ENCODE peak calls at places on chromosomes 5 and 9, in four cellular contexts. F is ovary, Z is Panc1, P is Peyer's patch. C is an unnamed sample.

GRCh38 chr5:25181249-25181648 is 536.5 kb upstream of the CDH10 start:
- DNase-seq in P (no peak), F (no peak), Z (no peak), C (no peak)

GRCh38 chr5:32325067-32325466 is 12.3 kb upstream of the MTMR12 start:
- DNase-seq in F (no peak), P (no peak), Z (no peak), C (no peak)

GRCh38 chr9:18236336-18236735 is 237.6 kb upstream of the ADAMTSL1 start:
- DNase-seq in P (no peak), Z (no peak), F (no peak), C (no peak)

GRCh38 chr9:91935066-91935729 is 14.8 kb downstream of the ROR2 start:
- DNase-seq in F (no peak), Z (no peak), P (peak), C (no peak)

GRCh38 chr5:158430166-158430828 is 571.4 kb upstream of the CLINT1 start:
- DNase-seq in F (no peak), P (no peak), Z (no peak), C (no peak)

GRCh38 chr5:151077419-151077818 is 3.4 kb downstream of the TNIP1 start:
- DNase-seq in P (no peak), Z (no peak), F (no peak), C (no peak)

GRCh38 chr9:135919318-135919717 is 12.0 kb upstream of the CAMSAP1 start:
- DNase-seq in Z (no peak), P (no peak), F (no peak), C (no peak)

GRCh38 chr9:110103257-110103656 is 104.7 kb downstream of the C9orf152 start:
- DNase-seq in F (no peak), P (no peak), Z (no peak), C (no peak)

GRCh38 chr9:78462616-78463015 is 165.7 kb downstream of the PSAT1 start:
- DNase-seq in Z (no peak), F (no peak), P (no peak), C (no peak)

GRCh38 chr5:75049581-75050274 is 2.6 kb downstream of the GCNT4 start:
- DNase-seq in F (peak), P (peak), Z (peak), C (peak)

GRCh38 chr9:121826711-121827110 is 175.3 kb downstream of the DAB2IP start:
- DNase-seq in P (peak), F (no peak), Z (no peak), C (no peak)

GRCh38 chr9:113397077-113397696 is 3.9 kb downstream of the ALAD start:
- DNase-seq in Z (no peak), F (no peak), P (no peak), C (no peak)

GRCh38 chr9:90641090-90641489 is 1.5 kb downstream of the DIRAS2 start:
- DNase-seq in F (no peak), P (no peak), Z (no peak), C (no peak)

GRCh38 chr9:88653926-88654325 is 118.9 kb downstream of the NXNL2 start:
- DNase-seq in P (no peak), F (no peak), Z (no peak), C (no peak)

GRCh38 chr5:72108200-72109050 is 1.1 kb downstream of the MAP1B start:
- DNase-seq in F (peak), Z (no peak), P (peak), C (peak)

GRCh38 chr5:96657068-96657467 is 5.1 kb upstream of the CAST start:
- DNase-seq in F (no peak), Z (peak), P (peak), C (no peak)

GRCh38 chr9:27528886-27529315 is 713 bp downstream of the MOB3B start:
- DNase-seq in P (peak), Z (no peak), F (peak), C (peak)

GRCh38 chr9:99249619-99250018 is 27.5 kb downstream of the SEC61B start:
- DNase-seq in F (no peak), Z (no peak), P (no peak), C (no peak)

GRCh38 chr9:99253772-99254431 is 31.8 kb downstream of the SEC61B start:
- DNase-seq in P (peak), F (no peak), Z (no peak), C (no peak)

GRCh38 chr9:99255651-99256050 is 33.6 kb downstream of the SEC61B start:
- DNase-seq in P (no peak), F (no peak), Z (no peak), C (no peak)

GRCh38 chr9:99253134-99253533 is 31.1 kb downstream of the SEC61B start:
- DNase-seq in F (no peak), Z (no peak), P (no peak), C (no peak)

GRCh38 chr9:99251157-99251556 is 29.1 kb downstream of the SEC61B start:
- DNase-seq in Z (no peak), P (no peak), F (no peak), C (no peak)
- H3K4me3 ChIP-seq in Z (no peak), P (no peak), F (no peak), C (no peak)

GRCh38 chr5:146345240-146345577 is 6.6 kb downstream of the POU4F3 start:
- DNase-seq in Z (no peak), P (no peak), F (no peak), C (no peak)
- H3K4me3 ChIP-seq in Z (no peak), P (no peak), F (no peak), C (no peak)

GRCh38 chr5:139758510-139759036 is 37.0 kb upstream of the PSD2 start:
- DNase-seq in Z (no peak), F (no peak), P (no peak), C (no peak)

GRCh38 chr5:139752506-139753350 is 42.9 kb upstream of the PSD2 start:
- DNase-seq in F (no peak), Z (no peak), P (no peak), C (no peak)

GRCh38 chr5:139757727-139758509 is 37.7 kb upstream of the PSD2 start:
- DNase-seq in P (no peak), F (no peak), Z (no peak), C (no peak)

GRCh38 chr5:139759219-139759721 is 36.3 kb upstream of the PSD2 start:
- DNase-seq in P (no peak), F (no peak), Z (no peak), C (no peak)

DNA sequence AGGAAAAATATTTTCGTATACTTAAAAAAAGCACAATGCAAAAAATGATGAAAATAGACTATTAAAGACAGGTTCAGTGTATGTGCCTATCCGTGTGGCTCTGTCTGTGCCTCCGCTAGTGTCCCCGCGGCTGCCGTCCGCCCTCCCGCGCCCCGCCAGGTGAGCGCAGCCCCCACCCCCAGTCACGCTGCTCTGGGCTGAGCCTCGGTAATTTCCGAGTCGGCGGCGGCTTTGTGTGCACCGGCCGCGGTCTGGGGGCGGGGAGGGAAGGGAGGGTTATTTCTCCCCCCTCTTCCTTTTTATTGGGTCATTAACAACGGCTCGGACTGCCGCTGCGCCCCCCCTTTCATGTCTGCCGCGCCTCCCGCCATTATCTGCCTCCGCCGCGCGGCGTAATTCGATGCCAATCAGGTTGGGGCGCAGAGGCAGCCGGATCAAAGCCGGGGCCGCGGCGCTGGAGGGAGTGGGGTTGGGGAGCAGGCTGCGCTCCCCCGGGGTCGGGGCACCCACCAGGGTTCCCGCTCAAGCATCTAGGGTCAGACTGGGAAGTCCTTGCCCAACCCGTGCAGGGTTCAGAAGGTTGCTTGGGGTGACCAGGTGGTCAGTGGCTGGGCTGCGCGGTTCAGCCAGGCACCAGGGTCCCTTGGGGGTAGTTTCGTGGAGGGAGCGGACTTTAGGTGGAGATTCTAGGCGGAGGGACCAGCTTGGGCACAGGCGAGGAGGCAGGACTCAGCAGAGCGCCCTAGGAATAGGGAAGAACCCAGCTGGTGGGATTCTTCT is 39.5 kb upstream of the PSD2 start:
- DNase-seq in P (peak), Z (no peak), F (no peak), C (peak)
- H3K4me3 ChIP-seq in P (no peak), Z (peak), F (no peak), C (peak)

DNA sequence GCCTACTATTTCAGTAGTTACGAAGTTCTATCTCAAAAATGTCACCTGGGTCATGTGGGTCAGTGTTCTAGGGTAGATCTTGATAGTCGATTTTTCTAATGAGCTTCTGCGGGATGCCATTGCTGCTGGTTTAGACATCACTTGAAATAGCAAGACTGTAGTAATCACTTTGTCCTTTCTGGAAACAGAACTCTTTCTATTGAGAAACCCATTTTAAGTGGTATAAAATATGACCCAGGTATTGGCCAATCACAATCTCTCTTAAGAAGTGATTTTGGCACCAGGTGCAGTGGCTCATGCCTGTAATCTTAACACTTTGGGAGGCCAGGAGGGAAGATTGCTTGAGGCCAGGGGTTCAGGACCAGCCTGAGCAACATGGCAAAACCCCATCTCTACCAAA is 17.6 kb downstream of the ARRDC3 start:
- DNase-seq in F (no peak), P (no peak), Z (no peak), C (no peak)
- H3K4me3 ChIP-seq in F (no peak), P (no peak), Z (no peak), C (no peak)

GRCh38 chr9:95875305-95876137 is at the start of gene ERCC6L2:
- DNase-seq in P (peak), F (peak), Z (peak), C (peak)
- H3K4me3 ChIP-seq in P (no peak), F (no peak), Z (no peak), C (no peak)

DNA sequence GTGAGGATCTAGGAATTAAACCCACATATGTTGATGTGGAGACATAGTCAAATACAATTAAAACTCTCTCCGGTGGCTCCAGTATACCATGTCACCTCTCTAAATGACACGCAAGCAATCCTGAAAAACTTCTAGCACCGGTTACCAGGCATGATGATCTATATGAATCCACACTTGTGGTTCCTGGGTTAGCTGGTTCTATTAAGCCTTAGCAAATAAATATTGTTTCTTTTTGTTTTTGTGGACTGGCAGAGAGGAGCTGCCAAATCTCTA is 104.8 kb downstream of the SEC61B start:
- DNase-seq in F (no peak), P (no peak), Z (no peak), C (no peak)
- H3K4me3 ChIP-seq in F (no peak), P (no peak), Z (no peak), C (no peak)

GRCh38 chr5:147432323-147432722 is 77.5 kb downstream of the DPYSL3 start:
- DNase-seq in P (no peak), F (no peak), Z (no peak), C (no peak)

GRCh38 chr5:147437161-147437596 is 72.7 kb downstream of the DPYSL3 start:
- DNase-seq in F (no peak), Z (no peak), P (no peak), C (no peak)

GRCh38 chr5:147434049-147434448 is 75.8 kb downstream of the DPYSL3 start:
- DNase-seq in Z (no peak), P (no peak), F (no peak), C (no peak)

GRCh38 chr5:147439253-147439652 is 70.6 kb downstream of the DPYSL3 start:
- DNase-seq in P (no peak), Z (no peak), F (no peak), C (no peak)

DNA sequence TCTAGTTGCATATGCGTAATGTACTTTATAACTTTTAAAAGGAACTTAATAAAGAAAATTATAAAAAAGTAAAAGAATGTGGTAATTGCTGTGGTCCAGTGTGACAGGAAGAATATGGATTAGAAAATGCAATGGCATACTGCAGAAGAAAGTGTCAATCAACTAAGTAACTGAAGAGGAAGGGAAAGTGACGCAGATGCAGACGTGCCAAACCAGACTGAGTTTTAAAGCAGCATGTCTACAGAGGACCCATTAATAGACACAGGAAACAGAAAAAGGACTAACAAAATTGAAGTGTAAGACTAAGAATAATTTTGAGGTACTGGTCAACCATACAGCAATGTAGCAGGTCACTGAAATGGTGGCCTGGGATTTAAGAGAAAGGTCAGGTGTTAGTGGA is 73.3 kb downstream of the DPYSL3 start:
- DNase-seq in F (no peak), Z (no peak), P (no peak), C (no peak)
- H3K4me3 ChIP-seq in F (no peak), Z (no peak), P (no peak), C (no peak)

DNA sequence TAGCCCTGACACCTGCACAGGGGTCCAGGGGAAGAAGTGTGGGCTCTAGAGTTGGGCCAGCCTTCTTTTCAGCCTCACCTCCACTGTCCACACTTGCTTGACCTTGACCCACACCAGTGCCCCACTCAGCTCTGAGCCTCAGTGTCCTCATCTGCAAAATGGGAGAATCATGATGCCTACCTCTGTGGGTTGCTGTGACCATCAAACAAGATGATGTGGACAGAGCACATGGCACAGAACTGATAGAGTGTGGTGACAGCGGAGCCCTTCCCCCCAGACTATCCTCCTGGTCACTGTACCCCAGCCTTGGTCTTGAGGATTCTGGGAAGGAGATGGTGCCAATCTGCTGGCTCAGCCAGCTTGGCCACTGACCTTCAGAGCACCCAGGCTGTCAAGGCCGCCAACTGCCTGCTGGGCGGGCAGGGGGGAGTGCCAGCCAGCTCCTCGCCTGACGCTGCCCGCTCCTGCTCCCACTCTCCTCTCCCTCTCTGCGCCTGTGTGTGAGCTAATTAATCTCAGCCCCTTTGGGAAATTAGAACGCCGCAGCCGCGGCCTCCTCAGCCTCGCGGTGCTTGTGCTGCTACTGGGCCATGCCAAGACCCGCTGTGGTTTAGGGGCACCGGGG is 16.7 kb downstream of the CXXC5 start:
- DNase-seq in P (no peak), Z (no peak), F (no peak), C (no peak)
- H3K4me3 ChIP-seq in P (no peak), Z (no peak), F (no peak), C (no peak)

DNA sequence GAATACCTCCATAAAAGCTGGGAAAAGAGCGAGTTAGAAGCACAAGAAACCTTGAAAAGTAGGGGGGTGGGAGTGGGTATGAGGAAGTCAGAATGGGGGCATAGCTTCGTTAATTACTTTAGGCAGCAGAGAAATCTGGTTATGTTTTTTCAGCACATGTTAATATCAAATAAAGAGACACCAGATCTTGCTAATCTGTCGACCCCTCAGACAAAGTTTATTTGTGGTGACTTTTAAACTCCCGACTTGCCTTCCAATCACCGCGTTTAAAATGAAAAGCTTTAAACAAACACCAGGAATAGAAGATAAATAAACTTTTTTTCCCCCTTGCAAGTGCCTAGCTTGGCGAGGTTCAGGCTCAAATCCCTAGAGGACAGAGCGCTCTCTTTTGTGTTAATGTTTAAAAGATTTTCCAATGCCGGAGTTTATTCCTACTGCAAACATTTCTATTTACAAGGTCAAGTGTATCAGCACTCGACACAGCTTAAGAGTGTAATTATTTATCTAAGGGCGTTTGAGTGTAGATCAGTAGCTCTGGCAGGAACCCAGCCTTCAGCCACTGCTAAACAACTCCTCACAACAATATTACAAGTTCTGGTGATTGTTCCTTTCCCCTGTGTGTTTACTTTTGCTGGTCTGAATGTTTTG is 4.0 kb downstream of the GAS1 start:
- DNase-seq in Z (no peak), F (peak), P (no peak), C (no peak)
- H3K4me3 ChIP-seq in Z (no peak), F (peak), P (no peak), C (no peak)